ENCODE peak calls at places on chromosomes 6 and 20, in four cellular contexts. U is K562, T is SK-N-SH, B is GM12878. P is an unnamed sample.

GRCh38 chr20:63939061-63939935 is 16.9 kb downstream of the UCKL1 start:
- DNase-seq in B (no peak), T (no peak), U (no peak), P (no peak)

GRCh38 chr20:32975698-32976674 is 28.2 kb downstream of the SUN5 start:
- DNase-seq in U (no peak), B (no peak), T (no peak), P (peak; percentile 5)

GRCh38 chr20:14712302-14712739 is 374.9 kb upstream of the FLRT3 start:
- DNase-seq in B (no peak), T (no peak), U (no peak), P (no peak)

GRCh38 chr6:82783587-82784253 is 281.9 kb downstream of the UBE3D start:
- DNase-seq in T (no peak), B (no peak), U (peak; percentile 3), P (no peak)

GRCh38 chr20:9928955-9929354 is 90.1 kb upstream of the PAK5 start:
- DNase-seq in T (no peak), B (no peak), U (no peak), P (no peak)

GRCh38 chr6:133645000-133645619 is 243.8 kb upstream of the TCF21 start:
- DNase-seq in B (no peak), U (no peak), T (no peak), P (no peak)

GRCh38 chr6:12160350-12160749 is 129.8 kb upstream of the EDN1 start:
- DNase-seq in U (no peak), B (no peak), T (no peak), P (no peak)

GRCh38 chr6:161379828-161380598 is 106.2 kb upstream of the AGPAT4 start:
- DNase-seq in U (peak; percentile 89), B (no peak), T (peak; percentile 48), P (no peak)

GRCh38 chr6:88997365-88997764 is 33.9 kb upstream of the RNGTT start:
- DNase-seq in B (no peak), T (no peak), U (no peak), P (no peak)

GRCh38 chr20:53657732-53658131 is 64.1 kb upstream of the ZNF217 start:
- DNase-seq in B (no peak), T (peak; percentile 34), U (no peak), P (no peak)

GRCh38 chr20:46073443-46073842 is 16.3 kb downstream of the NCOA5 start:
- DNase-seq in T (no peak), B (no peak), U (no peak), P (no peak)

GRCh38 chr6:106804238-106805016 is 170.1 kb downstream of the CD24 start:
- DNase-seq in T (no peak), U (no peak), B (no peak), P (peak; percentile 41)

DNA sequence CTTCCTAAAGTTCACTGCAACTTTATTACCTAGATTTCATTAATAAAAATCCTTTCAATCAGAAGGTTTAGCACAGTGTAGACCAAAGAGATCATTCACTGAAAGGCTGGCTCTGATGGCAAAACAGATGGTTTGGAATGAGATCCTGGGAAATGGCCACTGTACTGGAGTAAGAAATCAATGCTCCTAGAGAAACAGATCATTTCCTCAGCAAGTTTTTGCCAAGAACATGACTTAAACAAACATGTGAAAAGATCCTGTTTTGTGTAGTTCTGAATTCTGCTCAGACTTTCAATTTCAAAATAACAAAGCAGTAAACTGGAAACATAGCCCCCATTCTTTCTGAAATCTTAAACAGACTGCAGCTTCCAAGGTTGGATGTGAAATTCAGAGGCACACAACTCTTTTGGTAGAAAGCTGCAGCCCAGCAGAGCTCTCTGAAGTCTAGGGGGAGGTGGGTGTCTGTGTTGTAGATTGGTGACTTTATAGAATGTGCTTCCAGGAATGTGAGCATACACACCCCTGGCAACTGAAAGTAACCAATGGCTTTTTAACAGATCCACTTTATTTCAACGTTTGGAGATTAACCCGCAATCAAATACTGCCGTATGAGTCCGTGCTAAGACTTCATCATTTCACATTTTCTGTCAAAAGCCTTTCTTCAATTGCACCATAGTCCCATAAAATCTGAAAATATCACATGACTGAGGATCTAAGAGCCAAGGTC is 86.4 kb downstream of the ATXN1 start:
- DNase-seq in B (no peak), T (no peak), U (no peak), P (no peak)
- TF ChIP-seq USF1 in B (no peak), T (no peak), U (no peak), P (no peak)

DNA sequence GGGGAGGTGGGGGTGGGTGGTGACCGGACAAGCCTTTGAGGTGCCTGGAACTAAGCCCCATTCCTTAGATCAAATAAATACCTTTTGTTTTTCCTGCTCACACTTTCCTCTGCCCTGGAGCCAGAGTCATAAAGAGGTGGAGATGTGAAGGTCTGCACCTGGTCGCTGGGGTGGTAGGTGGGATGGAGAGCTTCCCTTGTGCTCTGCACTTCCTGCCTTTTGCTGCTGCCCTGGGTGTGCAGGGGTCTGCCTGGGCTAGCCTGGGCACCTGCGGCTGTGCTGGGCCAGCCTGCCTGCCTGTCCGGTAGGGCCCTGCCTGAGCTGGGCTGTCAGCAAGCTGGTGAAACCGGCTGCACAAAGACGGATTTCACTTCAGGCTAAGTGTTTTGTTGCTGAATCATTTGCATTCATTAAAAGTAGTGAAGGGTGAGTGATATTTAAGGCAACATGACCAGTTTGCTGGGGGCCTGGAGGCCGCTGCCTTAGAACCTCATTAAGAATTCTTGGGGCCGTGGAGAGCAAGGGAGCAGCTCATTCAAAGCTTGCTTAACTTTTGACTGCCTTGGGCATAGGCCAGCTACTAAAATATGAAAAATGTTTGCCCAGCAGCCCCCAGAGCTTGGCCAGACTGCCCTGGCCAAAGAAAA is 20.5 kb downstream of the PTK7 start:
- DNase-seq in T (peak; percentile 38), U (peak; percentile 43), B (no peak), P (peak; percentile 51)
- TF ChIP-seq USF1 in T (no peak), U (no peak), B (no peak), P (no peak)

DNA sequence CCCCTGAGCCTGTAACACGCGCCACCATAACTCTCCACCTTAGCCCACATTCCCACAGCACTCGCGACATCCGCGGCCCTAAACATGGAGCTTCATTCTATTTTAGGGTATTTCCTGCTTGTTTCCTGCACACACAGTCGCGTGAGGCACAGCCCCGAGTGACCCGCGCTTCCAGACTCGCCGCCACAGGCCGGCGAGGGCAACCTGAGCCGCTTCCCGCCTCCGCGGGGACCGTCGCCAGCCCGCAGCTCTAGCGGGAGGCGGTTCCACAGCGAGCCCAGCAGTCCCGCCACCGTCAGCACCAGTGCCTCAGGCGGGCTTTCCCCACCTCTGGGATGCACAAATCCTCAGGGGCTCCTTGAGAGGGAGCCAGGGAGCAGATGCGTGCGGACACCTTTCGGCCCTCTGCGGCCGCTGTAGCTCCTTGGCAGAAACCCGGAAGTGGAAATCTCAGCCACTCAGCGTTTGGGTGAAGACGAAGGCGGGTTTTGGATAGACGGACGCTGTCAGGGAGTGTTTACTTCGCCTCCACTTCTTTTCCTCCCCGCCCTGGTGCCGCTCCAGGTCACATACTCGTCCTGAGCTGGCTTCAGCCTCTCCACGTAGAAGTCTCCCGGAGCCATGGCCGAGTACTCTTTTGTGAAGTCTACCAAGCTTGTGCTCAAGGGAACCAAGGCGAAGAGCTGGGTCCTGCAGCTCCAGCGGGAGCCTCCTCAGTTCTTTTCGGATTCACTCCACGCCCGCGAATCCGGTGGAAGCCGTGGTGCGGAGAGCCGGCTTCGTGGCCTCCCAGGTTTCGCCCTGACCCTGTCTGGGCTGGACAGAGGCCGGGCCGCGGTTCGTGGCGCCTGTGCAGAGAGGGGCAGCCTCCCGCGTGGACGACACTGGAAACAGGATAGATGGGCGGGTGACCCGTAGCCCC is 2177.4 kb upstream of the DEFB115 start:
- DNase-seq in B (no peak), U (peak; percentile 97), T (peak; percentile 87), P (no peak)
- TF ChIP-seq USF1 in B (no peak), U (no peak), T (no peak), P (no peak)

DNA sequence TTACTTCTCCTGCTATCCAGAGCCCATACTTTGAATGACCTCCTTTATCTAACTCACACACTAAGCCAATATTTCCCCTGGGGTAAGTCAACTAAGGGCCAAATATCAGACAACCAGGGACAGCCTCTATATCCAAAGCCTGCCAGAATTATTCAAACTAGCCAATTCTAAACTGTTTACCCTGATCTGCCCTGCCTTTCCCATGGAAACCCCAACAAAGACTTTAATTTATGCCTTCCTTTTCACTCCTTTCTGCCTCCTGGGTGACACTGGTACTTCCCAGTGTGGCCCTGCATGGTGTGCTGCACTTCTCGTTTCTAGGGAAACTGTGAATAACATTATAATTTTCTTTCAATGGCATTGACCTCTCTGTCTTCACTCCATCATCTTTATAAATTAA is 19.9 kb upstream of the ZNF184 start:
- DNase-seq in U (no peak), B (no peak), T (no peak), P (no peak)
- TF ChIP-seq USF1 in U (no peak), B (no peak), T (no peak), P (no peak)

GRCh38 chr6:41058783-41059181 is 5.8 kb downstream of the APOBEC2 start:
- DNase-seq in B (no peak), T (no peak), U (no peak), P (no peak)
- TF ChIP-seq USF1 in B (no peak), T (no peak), U (no peak), P (no peak)

GRCh38 chr6:79949235-79949634 is 1.9 kb upstream of the ELOVL4 start:
- DNase-seq in U (peak; percentile 85), T (peak; percentile 49), B (peak; percentile 7), P (peak; percentile 72)
- TF ChIP-seq USF1 in U (no peak), T (no peak), B (no peak), P (no peak)

GRCh38 chr6:94639564-94639963 is 937.8 kb upstream of the MANEA start:
- DNase-seq in T (no peak), B (no peak), U (no peak), P (no peak)

DNA sequence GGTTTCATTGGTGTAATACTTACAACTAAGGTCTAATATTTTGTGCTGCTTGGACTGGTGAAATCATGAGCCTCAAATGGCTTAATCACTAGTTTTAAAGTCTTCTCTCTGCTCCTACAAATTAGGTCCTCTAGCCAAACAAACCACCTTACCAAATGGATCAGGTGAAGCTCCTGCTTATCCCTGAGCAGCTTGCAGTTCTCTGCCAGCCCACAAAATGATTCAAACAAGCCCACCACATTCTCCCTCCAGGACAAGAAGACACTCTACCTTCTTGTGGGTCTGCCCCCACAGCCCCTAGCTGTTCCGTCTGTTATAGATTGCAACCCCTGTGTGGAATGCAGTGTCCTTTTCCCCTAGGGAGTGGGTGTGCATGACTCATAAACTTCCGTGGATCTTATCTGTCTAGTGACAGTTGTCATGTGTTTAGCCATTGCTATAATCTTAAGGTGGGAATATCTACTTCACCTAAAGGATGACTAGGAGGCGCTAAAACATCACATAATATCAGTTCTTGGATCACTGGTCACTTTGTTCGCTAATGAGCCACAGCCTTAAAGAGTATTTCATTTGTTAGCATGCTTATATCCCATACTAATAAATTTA is 940.5 kb upstream of the MANEA start:
- DNase-seq in T (peak; percentile 1), B (no peak), U (no peak), P (no peak)
- TF ChIP-seq USF1 in T (no peak), B (no peak), U (no peak), P (no peak)